ENCODE peak calls at places on chromosome 3, in ten cellular contexts. E is OCI-LY7, Q is fibroblast of lung, V is MCF 10A, N is RWPE1, W is nephron progenitor cell, Y is coronary artery, I is MM.1S, R is psoas muscle, C is GM12865. O is an unnamed sample.
A peak's percentile ranks its signal among the peaks of the same experiment; 100 is the strongest.

GRCh38 chr3:170907519-170908234 is 760 bp downstream of the EIF5A2 start:
- DNase-seq in R (no peak), Y (no peak), V (peak; percentile 1), W (peak; percentile 14), N (peak; percentile 27), Q (peak; percentile 39), I (no peak), E (peak; percentile 31), C (peak; percentile 8), O (peak; percentile 6)

GRCh38 chr3:100230715-100231114 is 30.1 kb upstream of the TBC1D23 start:
- DNase-seq in N (no peak), C (no peak), W (no peak), I (no peak), E (no peak), Q (no peak), V (no peak), Y (no peak), R (no peak), O (no peak)

GRCh38 chr3:65995030-65995429 is 43.7 kb downstream of the MAGI1 start:
- DNase-seq in Q (peak; percentile 46), C (no peak), W (no peak), N (peak; percentile 19), V (peak; percentile 81), E (no peak), Y (no peak), R (no peak), I (no peak), O (no peak)

GRCh38 chr3:68740087-68740486 is 192.3 kb downstream of the TAFA4 start:
- DNase-seq in R (no peak), C (no peak), Q (no peak), Y (no peak), N (no peak), E (no peak), I (no peak), W (no peak), V (no peak), O (no peak)

GRCh38 chr3:185709241-185709955 is 115.4 kb downstream of the IGF2BP2 start:
- DNase-seq in E (no peak), Y (no peak), N (no peak), V (no peak), C (no peak), Q (no peak), R (no peak), W (no peak), I (no peak), O (no peak)

GRCh38 chr3:12753275-12754028 is 5.6 kb downstream of the TMEM40 start:
- DNase-seq in Q (no peak), I (no peak), W (no peak), E (no peak), V (peak; percentile 27), N (peak; percentile 46), R (no peak), C (no peak), Y (no peak), O (no peak)

GRCh38 chr3:10723991-10724390 is 92.0 kb upstream of the SLC6A11 start:
- DNase-seq in V (no peak), N (no peak), R (no peak), C (no peak), Y (peak; percentile 31), E (no peak), W (no peak), I (no peak), Q (no peak), O (no peak)

GRCh38 chr3:123698813-123699212 is 114.0 kb upstream of the HACD2 start:
- DNase-seq in W (no peak), R (no peak), C (no peak), V (no peak), E (no peak), N (no peak), I (no peak), Y (no peak), Q (no peak), O (no peak)

GRCh38 chr3:21747376-21747775 is 3.6 kb downstream of the ZNF385D start:
- DNase-seq in V (no peak), R (no peak), E (no peak), N (no peak), Q (peak; percentile 19), I (no peak), W (no peak), C (no peak), Y (no peak), O (no peak)

GRCh38 chr3:15204005-15204404 is 2.0 kb upstream of the CAPN7 start:
- DNase-seq in I (no peak), Y (no peak), N (no peak), C (no peak), E (no peak), W (peak; percentile 8), R (no peak), V (no peak), Q (no peak), O (no peak)

GRCh38 chr3:15206662-15207576 is 873 bp downstream of the CAPN7 start:
- DNase-seq in C (peak; percentile 58), V (peak; percentile 55), I (peak; percentile 63), W (peak; percentile 19), Q (peak; percentile 47), E (peak; percentile 76), N (peak; percentile 33), Y (no peak), R (peak; percentile 19), O (peak; percentile 42)

GRCh38 chr3:15205482-15205933 is 538 bp upstream of the CAPN7 start:
- DNase-seq in Y (no peak), W (no peak), I (no peak), C (no peak), V (no peak), E (no peak), R (no peak), N (no peak), Q (peak; percentile 1), O (no peak)

GRCh38 chr3:15207836-15208504 is 1.9 kb downstream of the CAPN7 start:
- DNase-seq in R (no peak), E (no peak), C (no peak), I (no peak), V (no peak), Y (no peak), W (no peak), N (no peak), Q (peak; percentile 5), O (no peak)

GRCh38 chr3:15205934-15206661 is at the start of gene CAPN7:
- DNase-seq in R (peak; percentile 98), V (peak; percentile 93), I (peak; percentile 96), E (peak; percentile 95), W (peak; percentile 97), N (peak; percentile 83), Q (peak; percentile 91), C (peak; percentile 97), Y (peak; percentile 96), O (peak; percentile 94)
- TF ChIP-seq CTCF in R (peak; percentile 39), V (no peak), I (peak; percentile 43), E (no peak), W (no peak), N (peak; percentile 38), Q (peak; percentile 33), C (peak; percentile 30), Y (peak; percentile 18), O (no peak)

GRCh38 chr3:126659915-126660886 is 5.3 kb upstream of the TXNRD3 start:
- DNase-seq in N (no peak), Q (no peak), Y (no peak), I (peak; percentile 42), V (peak; percentile 32), C (no peak), W (no peak), E (no peak), R (no peak), O (no peak)
- TF ChIP-seq CTCF in N (no peak), Q (peak; percentile 24), Y (no peak), I (peak; percentile 43), V (no peak), C (no peak), W (no peak), E (peak; percentile 16), R (peak; percentile 12), O (no peak)

GRCh38 chr3:129651316-129652202 is 45.1 kb upstream of the PLXND1 start:
- DNase-seq in Q (peak; percentile 70), C (no peak), R (peak; percentile 45), W (no peak), V (peak; percentile 80), N (peak; percentile 73), I (no peak), E (no peak), Y (no peak), O (no peak)

GRCh38 chr3:129654126-129654525 is 47.6 kb upstream of the PLXND1 start:
- DNase-seq in E (no peak), C (no peak), V (no peak), W (no peak), Q (peak; percentile 29), R (no peak), Y (no peak), N (no peak), I (no peak), O (no peak)

GRCh38 chr3:129648331-129648730 is 41.9 kb upstream of the PLXND1 start:
- DNase-seq in I (no peak), C (no peak), E (no peak), W (no peak), Y (no peak), N (no peak), V (no peak), Q (no peak), R (no peak), O (no peak)

GRCh38 chr3:129653019-129653418 is 46.5 kb upstream of the PLXND1 start:
- DNase-seq in N (no peak), Q (no peak), E (no peak), V (no peak), Y (no peak), R (no peak), W (no peak), I (no peak), C (no peak), O (no peak)

DNA sequence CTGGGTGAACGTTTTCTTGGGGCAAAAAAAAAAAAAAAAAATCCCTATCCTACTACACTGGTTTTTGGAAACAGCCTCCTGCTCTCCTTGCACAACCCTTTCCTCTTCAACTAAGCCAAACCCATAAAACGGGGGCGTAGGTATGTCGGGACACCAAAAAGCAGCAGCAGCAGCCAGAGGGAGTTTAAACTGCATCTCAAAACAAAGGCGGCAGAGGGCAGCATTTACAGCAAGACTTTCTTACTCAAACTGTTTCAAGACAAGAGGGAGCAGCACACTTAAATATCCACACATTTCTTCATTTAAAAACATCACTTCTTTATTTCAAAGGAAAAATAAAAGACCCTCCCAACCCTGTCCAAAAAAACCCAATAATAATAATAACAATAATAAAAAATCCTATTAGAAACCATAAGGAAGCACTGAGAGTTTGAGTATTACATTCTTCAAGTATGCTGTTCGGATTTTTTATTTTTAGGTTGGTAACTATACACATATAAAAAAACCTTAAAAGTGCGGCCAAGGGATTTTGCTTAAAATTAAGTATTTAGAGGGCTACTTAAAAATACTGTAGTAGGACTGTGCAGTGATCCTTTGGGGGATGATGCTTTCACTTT is 43.9 kb upstream of the PLXND1 start:
- DNase-seq in R (peak; percentile 66), Q (peak; percentile 81), C (peak; percentile 75), E (peak; percentile 70), V (peak; percentile 88), I (peak; percentile 43), N (peak; percentile 55), Y (peak; percentile 84), W (peak; percentile 67), O (peak; percentile 80)
- TF ChIP-seq CTCF in R (peak; percentile 64), Q (peak; percentile 71), C (peak; percentile 64), E (peak; percentile 90), V (peak; percentile 75), I (peak; percentile 54), N (peak; percentile 80), Y (peak; percentile 49), W (peak; percentile 62), O (peak; percentile 71)

DNA sequence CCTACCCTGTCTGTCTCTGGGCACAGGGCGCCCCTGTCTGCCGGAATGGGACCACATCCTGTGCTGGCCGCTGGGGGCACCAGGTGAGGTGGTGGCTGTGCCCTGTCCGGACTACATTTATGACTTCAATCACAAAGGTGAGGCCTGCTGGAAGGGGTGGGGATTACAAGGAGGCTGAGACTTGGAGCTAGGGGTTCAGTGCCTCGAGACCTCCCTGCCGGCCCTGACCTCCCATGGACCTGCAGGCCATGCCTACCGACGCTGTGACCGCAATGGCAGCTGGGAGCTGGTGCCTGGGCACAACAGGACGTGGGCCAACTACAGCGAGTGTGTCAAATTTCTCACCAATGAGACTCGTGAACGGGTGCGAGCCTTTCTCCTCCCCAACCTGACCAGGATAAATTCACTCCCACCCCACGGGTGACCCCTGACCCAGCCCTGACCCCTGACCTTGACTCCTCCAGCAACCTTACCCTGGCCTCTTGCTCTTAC is 20.4 kb downstream of the PTH1R start:
- DNase-seq in I (no peak), R (no peak), E (no peak), V (no peak), N (no peak), W (peak; percentile 48), C (no peak), Q (no peak), Y (no peak), O (no peak)
- TF ChIP-seq CTCF in I (peak; percentile 35), R (no peak), E (no peak), V (no peak), N (no peak), W (no peak), C (no peak), Q (no peak), Y (no peak), O (no peak)

O was measured in activated CD8-positive, alpha-beta T cell treated with anti-CD3 and anti-CD28 coated beads for 36 hours.